ENCODE peak calls at places on chromosomes 16 and 17, in five cellular contexts. F, W, Y, K and B are unnamed samples.

GRCh38 chr16:55480228-55480655 is 1.2 kb downstream of the MMP2 start:
- DNase-seq in F (no peak), W (peak; percentile 93), Y (no peak), K (peak; percentile 93), B (peak; percentile 46)

GRCh38 chr17:11869680-11870394 is 127.4 kb downstream of the ZNF18 start:
- DNase-seq in F (no peak), W (no peak), Y (no peak), K (no peak), B (peak; percentile 5)

GRCh38 chr16:29664133-29664912 is 1.3 kb downstream of the SPN start:
- DNase-seq in F (no peak), W (no peak), Y (no peak), K (no peak), B (no peak)

GRCh38 chr17:40331743-40332641 is 23.0 kb downstream of the RARA start:
- DNase-seq in F (no peak), W (no peak), Y (no peak), K (no peak), B (no peak)

GRCh38 chr17:15457723-15458094 is 9.7 kb downstream of the CDRT4 start:
- DNase-seq in F (no peak), W (no peak), Y (no peak), K (no peak), B (no peak)

GRCh38 chr17:18246880-18247612 is 11.5 kb downstream of the FLII start:
- DNase-seq in F (peak; percentile 83), W (peak; percentile 33), Y (no peak), K (peak; percentile 8), B (peak; percentile 99)

GRCh38 chr16:57667526-57668258 is 414 bp upstream of the ADGRG3 start:
- DNase-seq in F (no peak), W (peak; percentile 59), Y (no peak), K (peak; percentile 38), B (peak; percentile 57)

GRCh38 chr17:42536048-42536371 is at the start of gene NAGLU:
- DNase-seq in F (no peak), W (peak; percentile 92), Y (no peak), K (peak; percentile 79), B (peak; percentile 95)

GRCh38 chr17:47925677-47925987 is 15.7 kb upstream of the PNPO start:
- DNase-seq in F (no peak), W (no peak), Y (no peak), K (no peak), B (no peak)

GRCh38 chr17:64020068-64020766 is at the start of gene ICAM2:
- DNase-seq in F (no peak), W (no peak), Y (no peak), K (no peak), B (no peak)

GRCh38 chr16:84357191-84357651 is 11.1 kb upstream of the ATP2C2 start:
- DNase-seq in F (no peak), W (no peak), Y (no peak), K (peak; percentile 52), B (no peak)

GRCh38 chr17:81294512-81295030 is 536 bp downstream of the SLC38A10 start:
- DNase-seq in F (no peak), W (peak; percentile 36), Y (no peak), K (peak; percentile 9), B (no peak)
- H2AK5ac ChIP-seq in F (no peak overlapping the region), W (no peak overlapping the region), Y (peak overlapping the region; percentile 75), K (peak overlapping the region; percentile 43), B (no peak overlapping the region)

DNA sequence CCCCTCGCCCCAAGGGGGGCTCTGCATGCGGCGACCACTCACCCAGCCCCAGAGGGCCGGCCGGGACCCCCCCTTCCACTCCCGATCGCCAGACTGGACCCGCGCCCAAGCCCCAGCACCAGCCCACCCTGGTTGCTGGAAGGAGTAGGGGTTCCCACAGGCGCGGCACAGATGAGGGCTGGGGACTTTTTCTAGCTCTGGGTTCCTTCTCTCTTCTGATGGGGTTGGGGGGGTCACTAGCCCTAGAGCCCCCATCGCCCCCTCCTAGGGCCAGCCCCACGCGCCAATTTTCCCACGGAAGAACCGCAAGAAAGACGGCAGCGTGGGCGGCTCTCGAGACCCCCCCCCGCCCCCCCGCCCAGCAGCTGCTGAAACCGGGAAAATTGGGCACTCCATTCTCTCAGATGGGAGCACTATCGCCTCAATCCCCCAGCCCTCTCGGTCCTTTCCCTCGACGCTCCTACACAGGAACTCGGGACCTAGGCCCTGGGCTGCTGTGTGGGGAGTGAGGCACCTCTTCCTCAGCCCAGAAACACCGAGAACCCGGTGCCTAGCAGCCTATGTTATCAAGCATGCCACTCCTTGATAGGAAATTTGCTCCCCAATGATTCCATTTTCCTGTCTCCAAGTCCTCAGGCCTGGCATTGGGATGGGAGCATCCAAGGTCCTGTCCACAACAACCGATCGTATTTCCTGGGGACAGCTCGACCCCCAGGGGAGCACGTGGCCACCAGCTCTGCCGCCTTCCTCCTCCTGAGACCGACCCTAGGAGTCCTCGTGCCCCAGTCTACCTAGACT is 17.1 kb upstream of the CBX8 start:
- DNase-seq in F (no peak), W (no peak), Y (no peak), K (no peak), B (peak; percentile 39)
- H3K4ac ChIP-seq in F (peak overlapping the region; percentile 59), W (no peak overlapping the region), Y (peak overlapping the region; percentile 96), K (peak overlapping the region; percentile 68), B (no peak overlapping the region)

GRCh38 chr17:21705021-21705601 is 12.8 kb downstream of the KCNJ18 start:
- DNase-seq in F (no peak), W (no peak), Y (no peak), K (no peak), B (no peak)
- H3K9me3 ChIP-seq in F (peaks cover 85% of the 10 kb centered on the region), W (no peaks in the 10 kb centered on the region), Y (no peaks in the 10 kb centered on the region), K (peaks cover 19% of the 10 kb centered on the region), B (peaks cover 47% of the 10 kb centered on the region)

GRCh38 chr16:49701867-49702494 is 153.9 kb downstream of the ZNF423 start:
- DNase-seq in F (no peak), W (peak; percentile 9), Y (peak; percentile 76), K (no peak), B (peak; percentile 75)
- H2AK5ac ChIP-seq in F (peak overlapping the region; percentile 92), W (no peak overlapping the region), Y (no peak overlapping the region), K (no peak overlapping the region), B (no peak overlapping the region)